ENCODE peak calls at places on chromosomes 1 and 21, in four cellular contexts. One of them, this sample, is unnamed.

GRCh38 chr1:47527653-47528272 is 89.9 kb downstream of the FOXD2 start:
- DNase-seq in CD4-positive, alpha-beta T cell: no peak
- DNase-seq in cardiac muscle cell: peak; percentile 15
- DNase-seq in mesothelial cell of epicardium: no peak
- DNase-seq in this sample: no peak

GRCh38 chr1:88742546-88742945 is 58.5 kb downstream of the PKN2 start:
- DNase-seq in mesothelial cell of epicardium: no peak
- DNase-seq in cardiac muscle cell: peak; percentile 9
- DNase-seq in CD4-positive, alpha-beta T cell: no peak
- DNase-seq in this sample: no peak

GRCh38 chr1:32413507-32414185 is 19.4 kb upstream of the BSDC1 start:
- DNase-seq in cardiac muscle cell: peak; percentile 74
- DNase-seq in CD4-positive, alpha-beta T cell: peak; percentile 61
- DNase-seq in mesothelial cell of epicardium: no peak
- DNase-seq in this sample: peak; percentile 45

GRCh38 chr1:64680601-64681000 is 64.3 kb upstream of the RAVER2 start:
- DNase-seq in CD4-positive, alpha-beta T cell: no peak
- DNase-seq in cardiac muscle cell: no peak
- DNase-seq in mesothelial cell of epicardium: no peak
- DNase-seq in this sample: no peak

GRCh38 chr1:227363825-227364224 is 45.5 kb upstream of the CDC42BPA start:
- DNase-seq in mesothelial cell of epicardium: no peak
- DNase-seq in CD4-positive, alpha-beta T cell: no peak
- DNase-seq in cardiac muscle cell: no peak
- DNase-seq in this sample: no peak

GRCh38 chr21:22516230-22516629 is 1518.0 kb downstream of the NCAM2 start:
- DNase-seq in cardiac muscle cell: no peak
- DNase-seq in CD4-positive, alpha-beta T cell: no peak
- DNase-seq in mesothelial cell of epicardium: no peak
- DNase-seq in this sample: no peak

GRCh38 chr1:112704908-112705627 is 1.9 kb downstream of the RHOC start:
- DNase-seq in CD4-positive, alpha-beta T cell: peak; percentile 29
- DNase-seq in mesothelial cell of epicardium: peak; percentile 77
- DNase-seq in cardiac muscle cell: peak; percentile 97
- DNase-seq in this sample: peak; percentile 82

GRCh38 chr1:8477983-8478362 is 160.1 kb downstream of the SLC45A1 start:
- DNase-seq in cardiac muscle cell: no peak
- DNase-seq in CD4-positive, alpha-beta T cell: no peak
- DNase-seq in mesothelial cell of epicardium: no peak
- DNase-seq in this sample: no peak

GRCh38 chr1:65423884-65424655 is 3.6 kb downstream of the LEPR start:
- DNase-seq in mesothelial cell of epicardium: no peak
- DNase-seq in cardiac muscle cell: peak; percentile 89
- DNase-seq in CD4-positive, alpha-beta T cell: no peak
- DNase-seq in this sample: no peak

GRCh38 chr21:26140185-26140584 is 30.4 kb downstream of the APP start:
- DNase-seq in CD4-positive, alpha-beta T cell: no peak
- DNase-seq in mesothelial cell of epicardium: no peak
- DNase-seq in cardiac muscle cell: peak; percentile 97
- DNase-seq in this sample: no peak

GRCh38 chr21:39224930-39225329 is 41.7 kb upstream of the PSMG1 start:
- DNase-seq in cardiac muscle cell: no peak
- DNase-seq in mesothelial cell of epicardium: no peak
- DNase-seq in CD4-positive, alpha-beta T cell: no peak
- DNase-seq in this sample: no peak

DNA sequence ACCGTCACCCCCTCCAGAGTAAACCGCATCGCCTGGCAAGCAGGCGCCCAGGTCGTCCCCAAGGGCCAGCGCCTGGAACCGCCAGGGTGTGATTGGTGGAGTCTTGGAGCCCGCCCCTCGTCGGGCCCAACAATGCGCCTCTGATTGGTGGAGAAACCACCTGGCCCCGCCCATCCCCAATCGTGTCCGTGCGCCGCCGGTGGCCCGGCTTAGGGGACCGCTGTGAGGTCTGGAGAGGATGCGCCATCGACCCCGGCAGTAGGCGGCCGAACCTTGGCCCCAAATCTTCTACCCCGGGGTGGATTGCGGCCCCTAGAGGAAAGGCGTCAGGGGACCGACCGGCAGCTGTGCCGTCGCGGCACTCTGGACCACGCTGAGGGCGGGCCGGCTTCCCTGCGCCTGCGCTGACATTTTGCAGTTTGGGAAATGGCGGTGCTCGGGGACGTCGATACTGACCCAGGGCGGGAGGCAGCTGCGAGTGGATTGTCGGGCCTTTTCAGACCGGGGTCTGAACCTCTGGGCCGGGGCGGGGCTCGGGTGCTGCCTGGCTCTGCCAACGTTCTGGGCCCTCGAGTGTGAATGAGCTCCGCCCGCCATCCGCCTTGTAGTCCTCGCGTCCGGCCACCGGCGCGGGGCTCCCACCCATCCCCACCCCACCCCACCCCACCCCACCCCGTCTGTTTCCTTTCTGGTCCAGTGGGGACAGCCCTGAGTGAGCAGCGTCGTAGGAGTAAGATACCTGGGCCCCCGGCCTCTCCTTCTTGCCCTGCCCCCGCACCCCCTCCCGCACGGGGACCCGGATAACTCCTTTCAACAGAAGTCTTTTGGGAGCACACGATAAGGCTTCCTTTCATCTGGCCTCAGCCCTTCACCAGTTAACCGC is 34.2 kb downstream of the SLC2A1 start:
- DNase-seq in CD4-positive, alpha-beta T cell: peak; percentile 88
- DNase-seq in mesothelial cell of epicardium: peak; percentile 92
- DNase-seq in cardiac muscle cell: peak; percentile 86
- DNase-seq in this sample: peak; percentile 67
- TF ChIP-seq CTCF in CD4-positive, alpha-beta T cell: no peak
- TF ChIP-seq CTCF in mesothelial cell of epicardium: peak; percentile 24
- TF ChIP-seq CTCF in cardiac muscle cell: no peak
- TF ChIP-seq CTCF in this sample: no peak

GRCh38 chr1:200916152-200916551 is 21.5 kb downstream of the INAVA start:
- DNase-seq in cardiac muscle cell: no peak
- DNase-seq in mesothelial cell of epicardium: no peak
- DNase-seq in CD4-positive, alpha-beta T cell: no peak
- DNase-seq in this sample: peak; percentile 32
- TF ChIP-seq CTCF in cardiac muscle cell: no peak
- TF ChIP-seq CTCF in mesothelial cell of epicardium: peak; percentile 19
- TF ChIP-seq CTCF in CD4-positive, alpha-beta T cell: no peak
- TF ChIP-seq CTCF in this sample: peak; percentile 46

DNA sequence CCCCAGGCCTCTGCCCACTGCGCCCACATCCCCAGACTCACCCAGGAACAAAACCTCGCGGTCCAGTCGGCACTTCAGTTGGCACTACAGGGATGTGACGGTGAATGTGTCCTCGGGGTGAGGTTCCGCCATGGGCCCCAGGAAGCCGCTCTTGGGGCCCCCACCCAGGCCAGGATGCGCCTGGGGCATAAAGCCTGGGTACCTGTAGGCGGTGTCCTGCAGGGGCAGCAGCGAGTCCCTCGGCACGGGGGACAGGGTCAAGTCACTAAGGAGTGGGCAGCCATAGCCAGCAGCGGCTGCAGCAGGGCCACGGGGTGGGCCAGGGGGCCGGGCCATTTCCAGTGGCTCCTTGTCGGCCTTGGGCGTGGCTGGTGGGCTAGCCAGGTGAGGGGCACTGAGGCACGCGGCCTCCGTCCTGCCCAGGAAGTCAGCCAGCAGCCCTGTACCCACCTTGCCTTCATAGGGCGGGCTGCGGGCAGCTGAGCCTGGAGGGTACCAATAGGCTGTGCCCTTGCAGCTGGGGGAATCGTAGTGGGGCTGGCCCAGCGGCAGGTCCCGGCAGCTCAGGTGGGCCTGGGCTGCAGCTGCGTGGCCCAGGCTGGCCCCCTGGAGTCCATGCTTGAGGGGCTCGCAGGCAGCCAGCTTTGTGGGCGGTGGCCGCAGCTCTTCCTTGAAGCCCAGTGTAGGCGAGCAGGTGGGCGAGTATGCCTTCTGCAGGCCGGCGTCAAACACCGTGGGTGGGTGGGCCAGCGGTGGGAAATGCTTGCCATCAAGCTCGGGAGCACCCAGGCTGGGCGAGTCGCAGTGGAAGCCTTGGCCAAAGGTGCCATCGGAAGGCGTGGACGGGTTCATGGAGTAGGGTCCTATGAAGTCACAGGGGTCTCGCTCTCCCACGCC is 56.5 kb downstream of the AHDC1 start:
- DNase-seq in mesothelial cell of epicardium: no peak
- DNase-seq in cardiac muscle cell: no peak
- DNase-seq in CD4-positive, alpha-beta T cell: no peak
- DNase-seq in this sample: no peak
- TF ChIP-seq CTCF in mesothelial cell of epicardium: peak; percentile 26
- TF ChIP-seq CTCF in cardiac muscle cell: peak; percentile 3
- TF ChIP-seq CTCF in CD4-positive, alpha-beta T cell: no peak
- TF ChIP-seq CTCF in this sample: no peak

GRCh38 chr1:85494957-85495266 is 30.0 kb upstream of the DDAH1 start:
- DNase-seq in CD4-positive, alpha-beta T cell: no peak
- DNase-seq in mesothelial cell of epicardium: no peak
- DNase-seq in cardiac muscle cell: peak; percentile 54
- DNase-seq in this sample: peak; percentile 42
- TF ChIP-seq CTCF in CD4-positive, alpha-beta T cell: no peak
- TF ChIP-seq CTCF in mesothelial cell of epicardium: no peak
- TF ChIP-seq CTCF in cardiac muscle cell: peak; percentile 39
- TF ChIP-seq CTCF in this sample: peak; percentile 53

DNA sequence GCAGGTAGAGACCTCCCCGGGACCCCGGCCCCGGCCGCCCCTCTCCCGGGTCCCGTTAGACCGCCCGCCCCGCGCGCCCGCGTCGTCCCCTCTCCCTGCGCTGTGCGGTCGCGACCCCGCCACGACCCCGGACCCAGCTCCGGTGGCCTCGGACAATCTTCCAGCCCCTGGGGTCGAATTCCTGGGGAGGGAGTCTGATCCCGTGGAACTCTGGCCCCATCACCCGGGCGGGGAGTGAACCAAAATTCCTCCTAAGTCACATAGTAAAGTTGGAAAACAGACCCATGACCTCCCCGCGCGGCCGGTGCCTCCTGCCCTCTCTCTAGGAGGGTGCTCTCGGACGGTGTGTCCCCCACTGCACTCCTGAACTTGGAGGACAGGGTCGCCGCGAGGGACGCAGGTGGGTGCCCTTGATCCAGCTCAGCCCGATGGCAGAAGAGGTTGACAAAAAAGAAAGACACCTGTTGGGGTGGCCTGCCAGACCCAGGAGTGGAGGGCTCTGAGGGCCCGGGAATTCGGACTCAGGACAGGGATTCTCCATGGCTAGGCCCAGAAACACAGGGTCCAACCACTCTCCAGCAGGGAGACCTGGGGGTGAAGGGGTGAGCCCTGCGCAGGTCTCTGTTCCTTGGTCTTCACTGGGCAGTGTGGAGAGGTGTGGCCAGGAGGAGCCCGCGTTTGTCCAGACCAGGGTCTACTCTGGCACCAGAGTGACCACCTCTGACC is 451 bp downstream of the ADAMTSL4 start:
- DNase-seq in CD4-positive, alpha-beta T cell: no peak
- DNase-seq in mesothelial cell of epicardium: no peak
- DNase-seq in cardiac muscle cell: no peak
- DNase-seq in this sample: peak; percentile 75
- TF ChIP-seq CTCF in CD4-positive, alpha-beta T cell: no peak
- TF ChIP-seq CTCF in mesothelial cell of epicardium: no peak
- TF ChIP-seq CTCF in cardiac muscle cell: no peak
- TF ChIP-seq CTCF in this sample: no peak

DNA sequence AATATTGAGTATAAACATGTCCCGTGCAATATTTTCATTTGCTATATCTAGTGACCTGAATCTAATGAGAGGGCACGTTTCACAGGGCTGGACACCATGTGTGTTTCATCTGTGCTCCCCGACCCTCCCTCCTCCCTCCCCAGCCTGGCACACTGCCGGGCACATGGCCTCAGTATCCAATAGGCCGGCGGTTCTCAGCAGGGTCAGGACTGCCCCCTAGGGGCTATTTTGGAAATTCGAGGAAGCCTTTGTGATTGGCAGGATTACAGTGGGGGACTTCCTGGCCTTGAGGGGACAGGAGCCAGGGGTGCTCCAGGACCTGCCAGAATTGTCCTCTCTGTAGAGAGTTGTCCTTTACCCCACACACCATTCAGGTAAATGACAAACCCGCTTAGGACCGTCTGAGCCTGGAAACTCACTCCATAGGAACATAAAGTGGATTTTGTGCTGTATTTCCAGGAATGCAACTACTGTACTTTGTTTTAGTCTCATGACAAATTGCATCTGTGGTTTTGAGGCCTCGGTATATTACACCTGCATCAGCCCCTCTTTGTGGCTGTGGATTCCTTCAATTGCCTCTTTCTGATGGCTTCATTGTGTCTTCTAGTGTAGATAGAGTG is 109.5 kb upstream of the SIM2 start:
- DNase-seq in mesothelial cell of epicardium: no peak
- DNase-seq in CD4-positive, alpha-beta T cell: no peak
- DNase-seq in cardiac muscle cell: peak; percentile 56
- DNase-seq in this sample: no peak
- TF ChIP-seq CTCF in mesothelial cell of epicardium: no peak
- TF ChIP-seq CTCF in CD4-positive, alpha-beta T cell: no peak
- TF ChIP-seq CTCF in cardiac muscle cell: peak; percentile 65
- TF ChIP-seq CTCF in this sample: peak; percentile 19

DNA sequence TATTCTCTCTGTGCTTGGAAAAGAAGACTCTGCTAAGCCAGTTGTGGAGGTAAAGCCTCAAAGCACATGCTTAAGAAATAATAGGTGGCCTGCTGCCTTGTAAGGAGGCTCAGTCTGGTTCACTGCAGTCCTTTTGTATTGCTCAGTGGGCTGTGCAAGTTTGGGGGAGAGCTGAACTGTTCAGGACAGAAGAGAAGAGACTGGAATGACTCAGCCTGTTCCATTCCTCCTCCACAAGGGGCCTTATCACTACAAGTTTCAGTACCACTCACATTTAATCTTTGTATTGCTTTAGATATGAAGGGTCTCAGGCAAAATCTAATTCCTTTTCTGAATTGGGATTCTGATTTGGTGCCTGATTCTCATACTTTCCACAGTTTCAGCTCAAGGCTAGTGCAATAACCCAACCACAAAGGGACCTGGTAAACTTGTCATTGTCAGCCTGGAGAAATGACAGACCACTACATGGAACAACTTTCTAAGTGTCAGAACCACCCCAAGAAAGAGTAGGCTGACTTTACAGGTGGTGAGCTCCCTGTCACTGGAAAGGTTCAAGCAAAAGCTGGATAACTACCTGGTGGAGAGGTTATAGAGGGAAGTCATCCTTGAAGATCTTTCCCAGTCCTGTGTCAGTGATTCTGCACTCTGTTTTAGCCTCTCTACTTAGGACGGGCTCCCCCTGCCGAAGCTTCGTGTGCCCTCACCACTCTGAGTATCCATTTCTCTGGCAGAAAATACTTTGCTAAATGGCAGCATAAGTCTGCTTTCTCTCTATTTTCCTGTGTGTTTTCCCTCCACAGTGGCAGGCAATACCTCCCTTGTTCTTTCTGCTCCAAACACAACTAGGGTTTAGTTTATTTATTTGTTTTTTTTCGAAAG is 162.9 kb upstream of the GJB5 start:
- DNase-seq in mesothelial cell of epicardium: no peak
- DNase-seq in cardiac muscle cell: no peak
- DNase-seq in CD4-positive, alpha-beta T cell: no peak
- DNase-seq in this sample: no peak
- TF ChIP-seq CTCF in mesothelial cell of epicardium: no peak
- TF ChIP-seq CTCF in cardiac muscle cell: no peak
- TF ChIP-seq CTCF in CD4-positive, alpha-beta T cell: no peak
- TF ChIP-seq CTCF in this sample: no peak

GRCh38 chr1:186617860-186618780 is 62.1 kb downstream of the PTGS2 start:
- DNase-seq in cardiac muscle cell: peak; percentile 81
- DNase-seq in mesothelial cell of epicardium: no peak
- DNase-seq in CD4-positive, alpha-beta T cell: peak; percentile 15
- DNase-seq in this sample: no peak
- TF ChIP-seq CTCF in cardiac muscle cell: peak; percentile 7
- TF ChIP-seq CTCF in mesothelial cell of epicardium: no peak
- TF ChIP-seq CTCF in CD4-positive, alpha-beta T cell: no peak
- TF ChIP-seq CTCF in this sample: no peak